ENCODE peak calls at places on chromosomes 7 and 10, in nine cellular contexts. Y is PC-3, V is thoracic aorta, M is heart left ventricle, U is transverse colon, I is left ventricle myocardium inferior, W is heart right ventricle, J is tibial nerve, D is IMR-90. F is an unnamed sample.
A peak's percentile ranks its signal among the peaks of the same experiment; 100 is the strongest.

GRCh38 chr10:69237528-69238159 is 17.5 kb downstream of the HKDC1 start:
- DNase-seq in Y (peak; percentile 98), V (peak; percentile 50), M (peak; percentile 82), U (peak; percentile 92), I (peak; percentile 88), W (peak; percentile 88), J (peak; percentile 83), D (peak; percentile 64), F (peak; percentile 79)

GRCh38 chr10:91409069-91409868 is 875 bp upstream of the HECTD2 start:
- DNase-seq in Y (peak; percentile 72), V (peak; percentile 45), M (peak; percentile 93), U (peak; percentile 77), I (peak; percentile 88), W (peak; percentile 89), J (peak; percentile 49), D (peak; percentile 80), F (peak; percentile 91)

GRCh38 chr7:12297709-12298108 is 86.6 kb downstream of the TMEM106B start:
- DNase-seq in Y (peak; percentile 97), V (no peak), M (no peak), U (no peak), I (no peak), W (no peak), J (no peak), D (no peak), F (no peak)

GRCh38 chr10:125062244-125063208 is 97.8 kb downstream of the CTBP2 start:
- DNase-seq in Y (no peak), V (no peak), M (peak; percentile 58), U (no peak), I (peak; percentile 55), W (peak; percentile 56), J (no peak), D (no peak), F (peak; percentile 55)

GRCh38 chr7:26182706-26183105 is 17.8 kb downstream of the HNRNPA2B1 start:
- DNase-seq in Y (no peak), V (no peak), M (no peak), U (no peak), I (no peak), W (no peak), J (no peak), D (no peak), F (no peak)

GRCh38 chr7:19930851-19931250 is 157.4 kb upstream of the TMEM196 start:
- DNase-seq in Y (peak; percentile 57), V (no peak), M (no peak), U (no peak), I (no peak), W (no peak), J (no peak), D (no peak), F (no peak)

GRCh38 chr7:87712571-87712970 is 84.4 kb downstream of the RUNDC3B start:
- DNase-seq in Y (no peak), V (no peak), M (no peak), U (no peak), I (no peak), W (no peak), J (no peak), D (peak; percentile 15), F (no peak)

GRCh38 chr10:14592026-14592425 is 182.7 kb downstream of the FAM107B start:
- DNase-seq in Y (peak; percentile 73), V (no peak), M (no peak), U (no peak), I (no peak), W (no peak), J (no peak), D (no peak), F (no peak)

DNA sequence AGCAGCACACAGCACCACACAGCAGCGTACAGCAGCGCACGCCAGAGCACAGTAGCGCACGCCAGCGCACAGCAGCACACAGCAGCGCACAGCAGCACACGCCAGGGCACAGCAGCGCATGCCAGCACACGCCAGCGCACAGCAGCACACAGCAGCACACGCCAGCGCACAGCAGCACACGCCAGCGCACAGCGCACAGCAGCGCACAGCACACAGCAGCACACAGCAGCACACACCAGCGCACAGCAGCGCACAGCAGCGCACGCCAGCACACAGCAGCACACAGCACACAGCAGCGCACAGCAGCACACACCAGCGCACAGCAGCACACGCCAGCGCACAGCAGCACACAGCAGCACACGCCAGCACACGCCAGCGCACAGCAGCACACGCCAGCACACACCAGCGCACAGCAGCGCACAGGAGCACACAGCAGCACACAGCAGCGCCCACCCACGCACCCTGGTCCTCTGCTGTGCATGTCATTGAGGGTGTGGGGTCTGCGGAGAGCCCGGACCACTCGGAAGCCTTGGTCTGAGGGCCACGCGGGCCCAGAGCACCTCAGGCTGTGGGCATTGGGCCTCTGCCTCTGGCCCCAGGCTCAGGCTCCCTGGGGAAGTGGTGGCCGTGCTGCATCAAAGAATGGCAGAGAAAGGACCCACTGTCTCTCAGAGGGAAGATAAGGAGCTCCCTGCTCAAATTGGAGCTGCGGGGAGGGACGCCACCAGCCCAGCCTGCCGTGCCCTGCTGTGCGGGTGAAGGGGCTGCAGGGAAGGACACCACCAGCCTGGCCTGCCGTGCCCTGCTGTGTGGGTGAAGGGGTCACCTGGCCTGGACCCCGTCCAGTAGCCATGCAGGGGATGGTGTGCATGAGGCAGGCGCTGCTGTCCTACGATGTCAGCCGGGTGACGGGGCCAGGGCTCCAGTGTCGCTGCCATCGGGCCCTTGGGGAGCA is 27.5 kb upstream of the GPR146 start:
- DNase-seq in Y (no peak), V (no peak), M (no peak), U (no peak), I (no peak), W (no peak), J (no peak), D (no peak), F (no peak)
- TF ChIP-seq CTCF in Y (no peak), V (no peak), M (no peak), U (no peak), I (no peak), W (no peak), J (no peak), D (no peak), F (no peak)

GRCh38 chr10:103836776-103837344 is 18.5 kb downstream of the SH3PXD2A start:
- DNase-seq in Y (no peak), V (no peak), M (no peak), U (no peak), I (no peak), W (no peak), J (no peak), D (no peak), F (no peak)

GRCh38 chr10:103837370-103838094 is 17.8 kb downstream of the SH3PXD2A start:
- DNase-seq in Y (no peak), V (no peak), M (no peak), U (no peak), I (no peak), W (no peak), J (no peak), D (no peak), F (no peak)

GRCh38 chr10:103838851-103839512 is 16.4 kb downstream of the SH3PXD2A start:
- DNase-seq in Y (no peak), V (no peak), M (no peak), U (no peak), I (no peak), W (no peak), J (no peak), D (no peak), F (no peak)

GRCh38 chr10:103839513-103839864 is 15.9 kb downstream of the SH3PXD2A start:
- DNase-seq in Y (no peak), V (no peak), M (no peak), U (no peak), I (no peak), W (no peak), J (no peak), D (no peak), F (no peak)

GRCh38 chr10:103838095-103838395 is 17.3 kb downstream of the SH3PXD2A start:
- DNase-seq in Y (no peak), V (no peak), M (no peak), U (no peak), I (no peak), W (no peak), J (no peak), D (no peak), F (no peak)
- H3K27ac ChIP-seq in Y (no peak overlapping the region), V (no peak overlapping the region), M (no peak overlapping the region), U (no peak overlapping the region), I (peak overlapping the region; percentile 89), W (no peak overlapping the region), J (peak overlapping the region; percentile 76), D (no peak overlapping the region), F (peak overlapping the region; percentile 85)

GRCh38 chr7:82445226-82445625 is 1.6 kb upstream of the CACNA2D1 start:
- DNase-seq in Y (no peak), V (no peak), M (no peak), U (no peak), I (no peak), W (no peak), J (no peak), D (no peak), F (no peak)

GRCh38 chr7:82443801-82444219 is 233 bp upstream of the CACNA2D1 start:
- DNase-seq in Y (peak; percentile 5), V (peak; percentile 66), M (peak; percentile 91), U (peak; percentile 67), I (peak; percentile 88), W (peak; percentile 88), J (peak; percentile 56), D (peak; percentile 91), F (peak; percentile 89)

GRCh38 chr7:82443044-82443800 is at the start of gene CACNA2D1:
- DNase-seq in Y (no peak), V (no peak), M (peak; percentile 48), U (peak; percentile 7), I (peak; percentile 52), W (peak; percentile 27), J (no peak), D (no peak), F (peak; percentile 37)

GRCh38 chr7:82442492-82443043 is 1.0 kb downstream of the CACNA2D1 start:
- DNase-seq in Y (no peak), V (no peak), M (peak; percentile 28), U (no peak), I (peak; percentile 22), W (peak; percentile 11), J (no peak), D (peak; percentile 19), F (no peak)

GRCh38 chr7:82444220-82445049 is 858 bp upstream of the CACNA2D1 start:
- DNase-seq in Y (peak; percentile 6), V (no peak), M (no peak), U (no peak), I (no peak), W (no peak), J (no peak), D (no peak), F (peak; percentile 24)
- TF ChIP-seq CTCF in Y (no peak), V (peak; percentile 5), M (peak; percentile 38), U (no peak), I (peak; percentile 27), W (no peak), J (peak; percentile 1), D (no peak), F (no peak)

GRCh38 chr7:78712111-78712510 is 741.4 kb downstream of the MAGI2 start:
- DNase-seq in Y (no peak), V (no peak), M (no peak), U (no peak), I (no peak), W (no peak), J (no peak), D (no peak), F (no peak)

GRCh38 chr7:78720066-78720465 is 733.4 kb downstream of the MAGI2 start:
- DNase-seq in Y (no peak), V (no peak), M (no peak), U (no peak), I (no peak), W (no peak), J (no peak), D (no peak), F (no peak)

GRCh38 chr7:78714302-78714857 is 739.1 kb downstream of the MAGI2 start:
- DNase-seq in Y (no peak), V (no peak), M (no peak), U (no peak), I (no peak), W (no peak), J (no peak), D (no peak), F (no peak)

GRCh38 chr7:78718212-78718611 is 735.3 kb downstream of the MAGI2 start:
- DNase-seq in Y (no peak), V (no peak), M (peak; percentile 28), U (no peak), I (peak; percentile 13), W (peak; percentile 11), J (no peak), D (no peak), F (peak; percentile 10)

DNA sequence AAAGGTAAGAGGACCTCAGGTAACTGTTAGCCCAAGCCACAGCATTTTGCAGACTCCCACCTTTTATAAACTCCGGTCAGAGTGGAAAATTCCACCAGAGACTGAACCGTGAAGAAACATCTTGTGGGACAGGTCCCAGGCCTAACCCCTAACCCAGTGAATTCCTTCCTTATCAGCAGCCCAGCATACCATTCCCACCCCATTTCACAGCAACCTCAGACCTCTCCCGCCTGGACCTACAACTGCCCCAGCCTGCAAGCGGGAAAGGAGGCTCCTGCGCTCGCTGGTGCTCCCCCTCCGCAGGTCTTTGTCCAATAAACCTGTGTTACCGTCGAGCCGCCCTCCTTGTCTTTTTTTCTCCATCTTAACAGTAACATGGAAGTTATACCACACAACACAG is 736.6 kb downstream of the MAGI2 start:
- DNase-seq in Y (no peak), V (no peak), M (no peak), U (no peak), I (no peak), W (no peak), J (no peak), D (no peak), F (no peak)
- H3K27ac ChIP-seq in Y (no peak overlapping the region), V (no peak overlapping the region), M (no peak overlapping the region), U (no peak overlapping the region), I (no peak overlapping the region), W (no peak overlapping the region), J (no peak overlapping the region), D (no peak overlapping the region), F (no peak overlapping the region)